ENCODE peak calls at places on chromosomes 6 and 20, in four cellular contexts. Z is B cell, V is colonic mucosa, E is cardiac muscle cell. I is an unnamed sample.

GRCh38 chr20:51042657-51043247 is 19.8 kb upstream of the KCNG1 start:
- DNase-seq in Z (no peak), V (no peak), E (no peak), I (no peak)

GRCh38 chr6:80165143-80165542 is 58.7 kb downstream of the BCKDHB start:
- DNase-seq in Z (no peak), V (no peak), E (no peak), I (peak)

GRCh38 chr20:10647471-10647870 is 26.3 kb downstream of the JAG1 start:
- DNase-seq in Z (no peak), V (no peak), E (peak), I (no peak)

GRCh38 chr20:38523697-38524096 is 51.1 kb downstream of the RALGAPB start:
- DNase-seq in Z (no peak), V (no peak), E (no peak), I (no peak)

GRCh38 chr6:40714576-40715500 is 127.7 kb upstream of the LRFN2 start:
- DNase-seq in Z (no peak), V (peak), E (no peak), I (no peak)

GRCh38 chr20:50695144-50695872 is 4.0 kb upstream of the RIPOR3 start:
- DNase-seq in Z (no peak), V (no peak), E (no peak), I (no peak)

GRCh38 chr6:137241481-137242011 is 22.4 kb upstream of the IFNGR1 start:
- DNase-seq in Z (no peak), V (no peak), E (no peak), I (no peak)

GRCh38 chr20:57374931-57375651 is 16.1 kb upstream of the RBM38 start:
- DNase-seq in Z (no peak), V (no peak), E (no peak), I (peak)

GRCh38 chr20:54017846-54018245 is 52.5 kb downstream of the BCAS1 start:
- DNase-seq in Z (peak), V (no peak), E (no peak), I (no peak)

GRCh38 chr6:116220172-116220571 is 33.7 kb downstream of the TSPYL4 start:
- DNase-seq in Z (no peak), V (no peak), E (no peak), I (no peak)

GRCh38 chr6:116218866-116219265 is 35.0 kb downstream of the TSPYL4 start:
- DNase-seq in Z (no peak), V (no peak), E (no peak), I (no peak)

GRCh38 chr6:116218172-116218633 is 35.7 kb downstream of the TSPYL4 start:
- DNase-seq in Z (peak), V (no peak), E (no peak), I (no peak)

GRCh38 chr6:116215414-116215813 is 38.5 kb downstream of the TSPYL4 start:
- DNase-seq in Z (no peak), V (no peak), E (no peak), I (no peak)

GRCh38 chr6:116217069-116217468 is 36.8 kb downstream of the TSPYL4 start:
- DNase-seq in Z (peak), V (no peak), E (peak), I (no peak)
- TF ChIP-seq CTCF in Z (peak), V (peak), E (peak), I (peak)

GRCh38 chr6:168618546-168619315 is 177.7 kb downstream of the SMOC2 start:
- DNase-seq in Z (no peak), V (no peak), E (no peak), I (no peak)

GRCh38 chr6:168623736-168624135 is 182.8 kb downstream of the SMOC2 start:
- DNase-seq in Z (no peak), V (no peak), E (no peak), I (no peak)

GRCh38 chr6:168615837-168616236 is 174.9 kb downstream of the SMOC2 start:
- DNase-seq in Z (no peak), V (no peak), E (no peak), I (no peak)

GRCh38 chr6:168616807-168617756 is 176.1 kb downstream of the SMOC2 start:
- DNase-seq in Z (no peak), V (no peak), E (no peak), I (no peak)

GRCh38 chr6:168619560-168620314 is 178.8 kb downstream of the SMOC2 start:
- DNase-seq in Z (no peak), V (no peak), E (no peak), I (no peak)
- TF ChIP-seq CTCF in Z (no peak), V (no peak), E (no peak), I (no peak)

GRCh38 chr6:120759570-120759969 is 574.7 kb downstream of the TBC1D32 start:
- DNase-seq in Z (no peak), V (no peak), E (no peak), I (no peak)

GRCh38 chr6:120764312-120764711 is 570.0 kb downstream of the TBC1D32 start:
- DNase-seq in Z (no peak), V (no peak), E (no peak), I (no peak)
- TF ChIP-seq CTCF in Z (no peak), V (no peak), E (no peak), I (no peak)

DNA sequence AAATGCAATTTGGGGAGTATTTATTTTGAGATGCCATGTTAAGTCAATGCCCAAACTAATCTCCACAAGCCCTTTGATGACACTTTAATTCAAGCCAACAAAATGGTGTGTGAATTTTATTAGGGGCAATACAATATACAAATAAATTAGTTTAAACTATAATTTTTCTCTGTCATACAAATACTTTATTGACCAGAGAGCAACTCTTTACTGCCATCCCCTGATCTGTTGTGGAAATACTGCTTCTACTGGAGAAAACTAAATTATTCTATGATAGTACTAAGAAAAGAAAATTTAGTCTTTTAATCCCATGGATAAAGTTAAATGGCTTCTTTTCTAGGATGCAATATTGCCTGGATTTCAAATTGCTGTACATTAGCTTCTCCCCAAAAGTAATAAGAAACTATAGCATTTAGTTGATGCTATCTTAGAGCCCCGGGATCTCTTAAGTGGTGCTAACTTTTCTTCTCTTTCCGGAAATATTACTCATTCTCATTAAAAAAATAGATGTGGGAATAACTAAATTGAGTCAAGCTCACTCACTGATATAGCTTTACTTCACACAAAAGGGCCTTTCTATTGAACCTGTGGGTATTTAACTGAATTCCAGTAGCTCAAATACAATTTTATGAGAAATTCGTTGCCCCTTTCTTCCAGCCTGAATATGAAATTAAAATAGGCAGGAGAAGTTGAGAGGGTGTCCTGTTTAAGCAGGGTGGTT is 49.2 kb downstream of the SMPDL3A start:
- DNase-seq in Z (no peak), V (no peak), E (peak), I (no peak)
- TF ChIP-seq CTCF in Z (peak), V (peak), E (peak), I (peak)

GRCh38 chr20:36833275-36834020 is 42.5 kb upstream of the TLDC2 start:
- DNase-seq in Z (no peak), V (no peak), E (no peak), I (no peak)

GRCh38 chr20:36832791-36833190 is 43.1 kb upstream of the TLDC2 start:
- DNase-seq in Z (no peak), V (no peak), E (no peak), I (no peak)

GRCh38 chr20:36827541-36828279 is 48.2 kb upstream of the TLDC2 start:
- DNase-seq in Z (peak), V (no peak), E (no peak), I (no peak)

GRCh38 chr20:36835025-36835424 is 40.9 kb upstream of the TLDC2 start:
- DNase-seq in Z (no peak), V (no peak), E (no peak), I (no peak)

DNA sequence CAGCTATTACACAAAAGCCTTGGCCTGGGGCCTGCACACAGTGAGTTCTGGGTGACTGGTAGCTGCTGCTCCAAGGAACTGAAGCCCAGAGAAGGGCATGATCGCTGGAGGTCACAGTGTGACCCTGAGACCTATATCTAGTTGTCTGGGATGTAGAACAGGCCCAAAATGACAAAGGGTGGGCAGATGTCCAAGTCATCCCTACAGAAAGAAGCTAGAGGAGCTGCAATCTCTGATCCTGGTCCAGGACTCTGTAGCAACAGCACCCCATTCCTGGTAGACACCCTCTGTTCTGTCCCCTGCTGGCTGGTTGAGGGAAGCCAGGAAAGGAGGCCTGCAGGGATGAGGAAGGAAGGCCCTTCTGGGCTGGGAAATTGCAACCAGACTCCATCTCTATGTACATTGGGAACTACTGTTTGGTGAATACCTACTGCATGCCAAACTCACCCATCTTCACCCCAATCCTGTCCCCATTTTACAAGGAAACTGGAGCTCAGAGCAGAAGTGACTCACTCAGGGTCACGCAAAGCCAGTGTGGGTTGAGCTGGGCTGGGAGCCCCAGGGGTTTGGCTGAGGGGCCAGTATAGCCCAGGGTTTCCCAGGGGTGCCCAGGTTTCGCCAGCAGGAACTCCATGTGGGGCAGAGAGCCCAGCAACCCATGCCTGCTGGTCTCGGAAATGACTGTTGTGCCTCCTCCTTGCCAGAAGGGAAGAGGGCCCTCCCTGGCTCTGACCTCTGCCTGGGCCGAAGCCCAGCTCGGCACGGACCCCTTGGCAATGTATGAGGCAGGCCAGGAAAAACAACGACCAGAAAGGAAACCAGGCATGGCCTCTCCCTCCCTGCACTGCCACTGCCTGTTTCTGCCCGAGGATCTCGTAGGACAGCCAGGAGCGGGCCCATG is 44.9 kb upstream of the TLDC2 start:
- DNase-seq in Z (no peak), V (no peak), E (peak), I (no peak)
- TF ChIP-seq CTCF in Z (no peak), V (no peak), E (peak), I (no peak)

DNA sequence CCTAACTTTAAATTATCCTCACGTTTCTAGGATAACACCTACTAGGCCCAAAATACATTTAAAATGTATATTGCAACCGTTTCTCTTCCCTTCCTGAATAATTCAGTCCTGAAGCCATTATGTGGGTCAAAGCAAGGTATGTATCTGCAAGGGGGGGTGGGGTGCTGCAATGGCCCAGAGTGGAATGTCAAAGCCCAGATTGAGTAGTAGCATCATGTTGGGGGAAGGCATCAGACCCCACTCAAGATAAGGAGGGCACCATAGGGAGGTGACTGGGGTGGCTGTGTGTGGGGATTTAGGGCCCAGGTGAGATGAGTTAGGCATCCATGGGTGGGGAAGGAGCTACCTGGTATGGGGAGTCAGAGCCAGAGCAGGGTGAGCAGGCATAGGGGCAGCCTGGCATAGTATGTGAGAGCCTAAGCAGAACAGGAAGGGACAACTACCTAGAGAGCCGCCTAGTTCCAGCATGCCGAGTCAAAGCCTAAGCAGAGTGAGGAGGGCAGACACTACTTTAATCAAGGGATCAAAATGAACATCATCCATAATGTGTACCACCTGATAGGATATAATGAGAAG is 48.2 kb downstream of the ZNF292 start:
- DNase-seq in Z (no peak), V (no peak), E (no peak), I (no peak)
- TF ChIP-seq CTCF in Z (no peak), V (no peak), E (no peak), I (no peak)

DNA sequence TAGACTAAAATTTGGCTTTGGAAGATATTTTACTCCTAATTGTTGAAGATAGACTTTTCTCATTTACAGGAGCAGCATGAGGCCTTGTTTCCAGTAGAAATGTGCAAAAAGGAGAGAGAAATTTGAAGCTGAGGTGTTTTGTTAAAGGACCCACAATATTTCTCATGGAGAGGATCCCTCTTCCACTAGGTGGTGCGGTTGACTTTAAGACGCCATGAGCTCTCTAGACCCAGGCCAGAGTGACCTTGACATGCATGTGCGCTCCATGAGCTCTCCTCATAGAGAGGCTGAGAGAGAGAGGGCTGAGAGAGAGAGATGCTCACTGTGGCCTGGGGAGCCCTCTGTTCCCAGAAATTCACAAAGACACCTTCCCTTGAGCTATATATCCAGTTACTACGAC is 861.2 kb upstream of the EYS start:
- DNase-seq in Z (no peak), V (no peak), E (no peak), I (no peak)
- TF ChIP-seq CTCF in Z (no peak), V (no peak), E (no peak), I (no peak)